ENCODE peak calls at places on chromosomes 5 and 9, in nine cellular contexts. V, S, C, B, F, P, Q, E and K are unnamed samples.

GRCh38 chr5:163459465-163459887 is 426 bp downstream of the NUDCD2 start:
- DNase-seq in P (no peak), E (no peak), S (no peak), B (no peak), Q (no peak), F (peak; percentile 23), C (no peak), V (no peak), K (no peak)

GRCh38 chr9:120397453-120397852 is 182.5 kb downstream of the CDK5RAP2 start:
- DNase-seq in E (no peak), C (no peak), B (no peak), P (no peak), S (no peak), V (no peak), F (no peak), Q (no peak), K (peak; percentile 4)

GRCh38 chr9:25724424-25724823 is 46.2 kb upstream of the TUSC1 start:
- DNase-seq in E (no peak), S (no peak), P (no peak), C (no peak), Q (no peak), B (no peak), V (no peak), F (peak; percentile 75), K (no peak)

GRCh38 chr9:37215456-37216229 is 95.3 kb downstream of the ZCCHC7 start:
- DNase-seq in B (no peak), C (no peak), P (no peak), V (no peak), Q (no peak), F (peak; percentile 55), S (no peak), E (no peak), K (no peak)

GRCh38 chr9:124559871-124560270 is 52.7 kb upstream of the NR5A1 start:
- DNase-seq in V (no peak), S (peak; percentile 16), P (no peak), C (no peak), B (no peak), F (peak; percentile 88), Q (no peak), E (no peak), K (no peak)

GRCh38 chr5:75536147-75536546 is 24.5 kb downstream of the POLK start:
- DNase-seq in E (no peak), P (no peak), C (no peak), S (no peak), B (no peak), V (no peak), Q (no peak), F (no peak), K (no peak)

GRCh38 chr5:88190106-88190834 is 78.4 kb downstream of the TMEM161B start:
- DNase-seq in V (no peak), B (no peak), C (no peak), F (no peak), S (no peak), Q (no peak), E (no peak), P (no peak), K (no peak)

GRCh38 chr9:14089051-14089798 is 224.7 kb downstream of the NFIB start:
- DNase-seq in E (no peak), P (no peak), B (no peak), V (no peak), C (no peak), S (no peak), Q (no peak), F (no peak), K (no peak)

GRCh38 chr5:53126514-53126913 is 17.0 kb upstream of the MOCS2 start:
- DNase-seq in P (no peak), F (peak; percentile 81), C (no peak), S (no peak), B (no peak), E (no peak), Q (no peak), V (no peak), K (no peak)

GRCh38 chr5:72108200-72109050 is 1.1 kb downstream of the MAP1B start:
- DNase-seq in P (peak; percentile 75), C (peak; percentile 30), Q (peak; percentile 44), B (peak; percentile 61), E (peak; percentile 81), S (peak; percentile 27), F (peak; percentile 67), V (peak; percentile 32), K (peak; percentile 70)

GRCh38 chr5:95241635-95242034 is 43.3 kb downstream of the MCTP1 start:
- DNase-seq in C (peak; percentile 1), B (no peak), V (no peak), E (peak; percentile 42), P (no peak), F (no peak), S (no peak), Q (peak; percentile 21), K (no peak)

GRCh38 chr9:4301971-4302427 is 2.1 kb upstream of the GLIS3 start:
- DNase-seq in P (peak; percentile 61), S (no peak), C (no peak), E (peak; percentile 58), Q (no peak), V (peak; percentile 34), B (peak; percentile 28), F (peak; percentile 96), K (peak; percentile 13)

GRCh38 chr9:80784647-80785046 is 904.7 kb downstream of the TLE1 start:
- DNase-seq in V (no peak), C (no peak), F (peak; percentile 27), B (no peak), S (no peak), Q (no peak), P (no peak), E (no peak), K (no peak)

GRCh38 chr5:176413255-176413565 is 3.1 kb downstream of the CLTB start:
- DNase-seq in F (no peak), Q (no peak), S (no peak), C (no peak), E (no peak), V (no peak), B (no peak), P (no peak), K (no peak)

GRCh38 chr5:126428421-126428820 is 5.2 kb downstream of the GRAMD2B start:
- DNase-seq in F (no peak), E (no peak), Q (no peak), S (no peak), P (no peak), C (no peak), B (no peak), V (no peak), K (no peak)
- TF ChIP-seq POLR2A in F (no peak), E (no peak), Q (no peak), S (no peak), P (no peak), C (no peak), B (no peak), V (no peak), K (no peak)

GRCh38 chr5:172764861-172765765 is 5.9 kb downstream of the DUSP1 start:
- DNase-seq in S (peak; percentile 98), B (peak; percentile 98), V (peak; percentile 97), Q (peak; percentile 90), F (peak; percentile 99), C (peak; percentile 82), E (peak; percentile 99), P (peak; percentile 86), K (peak; percentile 92)
- TF ChIP-seq POLR2A in S (peak; percentile 54), B (no peak), V (peak; percentile 83), Q (no peak), F (no peak), C (no peak), E (peak; percentile 16), P (no peak), K (no peak)

GRCh38 chr5:65925601-65926275 is 637 bp upstream of the ERBIN start:
- DNase-seq in F (peak; percentile 85), P (peak; percentile 87), Q (peak; percentile 70), E (peak; percentile 88), S (peak; percentile 80), C (peak; percentile 63), V (peak; percentile 83), B (peak; percentile 69), K (peak; percentile 94)

GRCh38 chr5:65925094-65925600 is 1.2 kb upstream of the ERBIN start:
- DNase-seq in C (peak; percentile 58), B (peak; percentile 40), V (peak; percentile 67), S (peak; percentile 58), Q (peak; percentile 46), F (peak; percentile 82), P (no peak), E (peak; percentile 84), K (peak; percentile 72)

GRCh38 chr5:65923339-65923738 is 3.0 kb upstream of the ERBIN start:
- DNase-seq in V (no peak), S (no peak), P (no peak), B (no peak), Q (no peak), C (no peak), F (no peak), E (no peak), K (no peak)

GRCh38 chr5:65926276-65926761 is at the start of gene ERBIN:
- DNase-seq in V (peak; percentile 84), S (peak; percentile 76), F (peak; percentile 82), P (peak; percentile 83), E (peak; percentile 90), C (peak; percentile 29), Q (peak; percentile 25), B (peak; percentile 47), K (peak; percentile 85)

DNA sequence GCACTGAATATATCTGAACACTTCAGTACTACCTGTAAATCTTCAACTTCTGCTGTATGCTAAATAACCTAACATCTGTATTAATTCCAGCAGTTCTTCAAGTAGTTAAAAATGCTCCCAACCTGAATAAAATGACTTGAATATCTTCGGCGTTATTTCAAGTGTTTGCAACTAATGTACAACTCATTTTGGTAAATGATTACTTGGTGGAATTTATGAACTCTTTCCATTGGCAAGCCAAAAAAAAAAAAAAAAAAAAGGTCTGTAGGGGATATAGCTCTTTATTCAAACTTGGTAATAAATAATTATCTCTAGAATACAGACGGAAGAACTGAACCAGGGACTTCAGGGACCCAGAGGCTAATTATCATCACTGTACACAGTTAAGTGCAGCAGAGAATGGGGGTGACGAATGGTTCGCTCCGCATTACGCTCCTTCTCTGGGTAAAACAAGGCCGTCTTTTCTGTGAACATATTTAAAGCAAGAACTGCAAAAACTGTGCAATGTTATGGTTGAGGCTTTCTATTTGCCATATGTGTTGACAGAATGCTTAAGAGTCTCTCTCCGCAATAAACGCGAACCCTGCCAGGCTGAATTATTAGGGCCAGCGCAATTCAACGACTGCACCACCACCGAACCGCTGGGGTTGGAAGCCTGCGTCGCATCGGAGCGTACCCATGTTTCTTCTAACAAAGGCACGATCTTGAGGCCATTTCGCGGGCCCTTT is 1.8 kb upstream of the ERBIN start:
- DNase-seq in Q (peak; percentile 15), B (no peak), S (no peak), F (no peak), V (no peak), E (peak; percentile 1), P (no peak), C (no peak), K (peak; percentile 68)
- TF ChIP-seq POLR2A in Q (no peak), B (no peak), S (no peak), F (no peak), V (peak; percentile 65), E (no peak), P (no peak), C (no peak), K (peak; percentile 18)

DNA sequence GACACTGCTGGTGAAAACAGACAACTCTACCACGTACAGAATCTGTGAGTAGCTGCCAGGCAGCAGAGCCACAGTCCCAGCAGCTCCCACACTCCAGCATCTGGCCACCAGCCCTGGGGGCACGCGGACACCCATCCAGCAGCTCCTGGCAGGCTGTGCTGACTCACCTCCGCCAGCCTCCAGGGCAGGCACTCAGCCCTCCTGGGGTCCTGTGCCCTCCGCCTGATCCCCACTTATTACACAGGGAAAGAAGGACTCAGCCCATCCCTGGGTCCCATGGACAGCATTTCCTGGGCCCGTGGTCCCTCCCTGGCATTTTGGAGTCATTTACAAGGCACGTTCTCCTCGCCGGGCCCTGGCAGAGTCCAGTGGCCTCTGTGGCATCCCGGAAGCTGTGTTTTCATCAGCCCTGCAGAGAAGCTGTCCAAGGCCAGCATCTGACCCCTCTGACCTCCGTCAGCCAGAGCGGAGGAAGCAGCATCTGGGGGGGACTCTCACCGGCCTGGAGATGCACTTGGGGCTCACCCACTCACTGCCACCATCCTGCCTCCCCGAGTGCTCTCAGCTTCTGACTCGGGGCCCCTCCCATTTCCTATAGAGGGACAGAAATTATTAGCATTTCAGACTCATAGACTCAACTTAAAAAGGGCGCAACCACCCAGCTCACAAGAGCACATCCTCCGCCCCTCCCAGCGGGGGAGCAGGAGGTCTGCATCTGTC is 21.6 kb downstream of the PAEP start:
- DNase-seq in P (no peak), F (no peak), E (no peak), V (no peak), B (no peak), C (no peak), Q (no peak), S (no peak), K (no peak)
- TF ChIP-seq POLR2A in P (no peak), F (no peak), E (no peak), V (no peak), B (no peak), C (no peak), Q (no peak), S (no peak), K (no peak)